ENCODE peak calls at places on chromosomes 1 and 21, in four cellular contexts. One of them, this sample, is unnamed.

GRCh38 chr1:225462429-225462713 is 34.5 kb upstream of the LBR start:
- DNase-seq in upper lobe of right lung: no peak
- DNase-seq in fibroblast of lung: no peak
- DNase-seq in hepatocyte: no peak
- DNase-seq in this sample: no peak

GRCh38 chr1:59596432-59596831 is 218.3 kb upstream of the HOOK1 start:
- DNase-seq in upper lobe of right lung: no peak
- DNase-seq in fibroblast of lung: peak
- DNase-seq in hepatocyte: peak
- DNase-seq in this sample: peak

GRCh38 chr1:230342019-230342418 is 84.1 kb downstream of the PGBD5 start:
- DNase-seq in upper lobe of right lung: no peak
- DNase-seq in fibroblast of lung: no peak
- DNase-seq in hepatocyte: no peak
- DNase-seq in this sample: no peak

GRCh38 chr1:220093361-220094015 is 444 bp upstream of the IARS2 start:
- DNase-seq in upper lobe of right lung: no peak
- DNase-seq in fibroblast of lung: no peak
- DNase-seq in hepatocyte: no peak
- DNase-seq in this sample: no peak

GRCh38 chr1:87200875-87201638 is 127.6 kb upstream of the LMO4 start:
- DNase-seq in upper lobe of right lung: no peak
- DNase-seq in fibroblast of lung: no peak
- DNase-seq in hepatocyte: peak
- DNase-seq in this sample: no peak

GRCh38 chr1:11286735-11287410 is 13.9 kb downstream of the UBIAD1 start:
- DNase-seq in upper lobe of right lung: no peak
- DNase-seq in fibroblast of lung: peak
- DNase-seq in hepatocyte: no peak
- DNase-seq in this sample: no peak

GRCh38 chr1:90143522-90144050 is 148.7 kb downstream of the ZNF326 start:
- DNase-seq in upper lobe of right lung: no peak
- DNase-seq in fibroblast of lung: no peak
- DNase-seq in hepatocyte: no peak
- DNase-seq in this sample: no peak

GRCh38 chr1:108615544-108615943 is 45.3 kb downstream of the HENMT1 start:
- DNase-seq in upper lobe of right lung: no peak
- DNase-seq in fibroblast of lung: no peak
- DNase-seq in hepatocyte: no peak
- DNase-seq in this sample: no peak

GRCh38 chr1:81596341-81596740 is 204.4 kb upstream of the ADGRL2 start:
- DNase-seq in upper lobe of right lung: no peak
- DNase-seq in fibroblast of lung: no peak
- DNase-seq in hepatocyte: no peak
- DNase-seq in this sample: no peak

GRCh38 chr1:201769966-201770365 is 59.0 kb upstream of the IPO9 start:
- DNase-seq in upper lobe of right lung: no peak
- DNase-seq in fibroblast of lung: peak
- DNase-seq in hepatocyte: no peak
- DNase-seq in this sample: peak

GRCh38 chr21:40595806-40596205 is 251.2 kb downstream of the DSCAM start:
- DNase-seq in upper lobe of right lung: no peak
- DNase-seq in fibroblast of lung: no peak
- DNase-seq in hepatocyte: no peak
- DNase-seq in this sample: peak

GRCh38 chr1:48469616-48470500 is 2.1 kb downstream of the SPATA6 start:
- DNase-seq in upper lobe of right lung: peak
- DNase-seq in fibroblast of lung: peak
- DNase-seq in hepatocyte: peak
- DNase-seq in this sample: peak

GRCh38 chr1:19772053-19772452 is 27.7 kb downstream of the TMCO4 start:
- DNase-seq in upper lobe of right lung: no peak
- DNase-seq in fibroblast of lung: no peak
- DNase-seq in hepatocyte: no peak
- DNase-seq in this sample: no peak

GRCh38 chr1:24416666-24417391 is 1.2 kb downstream of the NIPAL3 start:
- DNase-seq in upper lobe of right lung: no peak
- DNase-seq in fibroblast of lung: peak
- DNase-seq in hepatocyte: peak
- DNase-seq in this sample: peak

GRCh38 chr1:47229884-47230691 is 1.9 kb downstream of the TAL1 start:
- DNase-seq in upper lobe of right lung: no peak
- DNase-seq in fibroblast of lung: peak
- DNase-seq in hepatocyte: no peak
- DNase-seq in this sample: no peak

GRCh38 chr1:21100496-21100895 is 76.2 kb downstream of the EIF4G3 start:
- DNase-seq in upper lobe of right lung: no peak
- DNase-seq in fibroblast of lung: peak
- DNase-seq in hepatocyte: no peak
- DNase-seq in this sample: no peak

GRCh38 chr1:173717238-173717637 is 2.5 kb downstream of the KLHL20 start:
- DNase-seq in upper lobe of right lung: no peak
- DNase-seq in fibroblast of lung: no peak
- DNase-seq in hepatocyte: peak
- DNase-seq in this sample: no peak

DNA sequence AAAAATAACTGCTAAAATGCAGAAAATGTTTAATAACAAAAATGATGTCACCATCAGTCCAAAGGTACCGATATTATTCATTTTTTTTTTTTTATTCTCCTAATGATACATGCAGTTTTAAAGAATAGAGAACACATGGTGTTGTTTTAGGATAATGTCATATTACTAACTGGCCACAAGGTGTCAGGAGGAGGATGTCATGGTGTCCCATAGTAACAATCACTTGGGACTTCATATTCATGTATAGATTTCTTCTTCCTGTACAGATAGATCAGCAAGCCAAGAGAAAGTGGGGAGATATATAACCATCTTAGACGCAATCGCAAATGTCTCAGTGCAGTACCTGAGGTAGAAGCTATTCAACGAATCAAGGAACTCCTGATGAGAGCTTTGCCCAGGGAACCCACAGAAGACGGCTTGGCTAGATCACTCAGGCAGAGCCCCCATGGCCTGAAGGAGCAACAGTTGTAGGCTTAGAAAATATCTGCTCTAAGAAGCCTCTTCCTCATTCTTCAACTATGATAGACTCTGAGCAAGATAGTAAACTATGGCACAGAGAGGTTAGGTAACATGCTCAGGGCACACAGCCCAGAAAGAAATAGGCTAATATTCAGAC is 12.3 kb downstream of the OR2T11 start:
- DNase-seq in upper lobe of right lung: no peak
- DNase-seq in fibroblast of lung: peak
- DNase-seq in hepatocyte: no peak
- DNase-seq in this sample: peak
- TF ChIP-seq CTCF in upper lobe of right lung: peak
- TF ChIP-seq CTCF in fibroblast of lung: peak
- TF ChIP-seq CTCF in hepatocyte: peak
- TF ChIP-seq CTCF in this sample: peak

GRCh38 chr1:184164529-184164928 is 113.0 kb downstream of the TSEN15 start:
- DNase-seq in upper lobe of right lung: no peak
- DNase-seq in fibroblast of lung: no peak
- DNase-seq in hepatocyte: no peak
- DNase-seq in this sample: no peak
- TF ChIP-seq CTCF in upper lobe of right lung: no peak
- TF ChIP-seq CTCF in fibroblast of lung: no peak
- TF ChIP-seq CTCF in hepatocyte: no peak
- TF ChIP-seq CTCF in this sample: no peak

GRCh38 chr1:115035652-115036051 is 6.0 kb downstream of the TSHB start:
- DNase-seq in upper lobe of right lung: no peak
- DNase-seq in fibroblast of lung: no peak
- DNase-seq in hepatocyte: no peak
- DNase-seq in this sample: no peak

GRCh38 chr1:115041654-115042053 is 12.0 kb downstream of the TSHB start:
- DNase-seq in upper lobe of right lung: no peak
- DNase-seq in fibroblast of lung: no peak
- DNase-seq in hepatocyte: peak
- DNase-seq in this sample: peak

GRCh38 chr1:115036814-115037535 is 7.3 kb downstream of the TSHB start:
- DNase-seq in upper lobe of right lung: no peak
- DNase-seq in fibroblast of lung: no peak
- DNase-seq in hepatocyte: peak
- DNase-seq in this sample: no peak

GRCh38 chr1:115040501-115040900 is 10.9 kb downstream of the TSHB start:
- DNase-seq in upper lobe of right lung: no peak
- DNase-seq in fibroblast of lung: no peak
- DNase-seq in hepatocyte: no peak
- DNase-seq in this sample: no peak
- TF ChIP-seq CTCF in upper lobe of right lung: no peak
- TF ChIP-seq CTCF in fibroblast of lung: no peak
- TF ChIP-seq CTCF in hepatocyte: no peak
- TF ChIP-seq CTCF in this sample: peak

DNA sequence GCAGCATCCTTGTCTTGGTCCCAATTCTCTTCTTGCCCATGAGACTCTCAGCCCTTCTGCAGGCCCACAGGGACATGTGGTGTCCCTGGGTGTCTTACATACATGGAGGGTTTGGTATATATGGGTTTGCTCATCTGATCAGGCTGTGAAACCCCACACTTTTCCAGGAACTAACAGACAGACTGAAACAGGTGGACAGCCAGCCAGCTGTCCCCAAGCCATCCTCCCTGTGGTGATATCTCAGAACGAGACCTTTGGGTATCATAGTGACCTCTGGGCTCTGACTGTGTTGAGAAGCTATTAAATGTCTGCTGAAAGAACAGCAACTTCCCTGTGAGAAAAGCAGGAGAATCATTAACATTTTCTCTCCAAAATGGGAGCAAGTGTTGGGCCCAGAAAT is 115.5 kb upstream of the PAXBP1 start:
- DNase-seq in upper lobe of right lung: no peak
- DNase-seq in fibroblast of lung: no peak
- DNase-seq in hepatocyte: no peak
- DNase-seq in this sample: no peak
- TF ChIP-seq CTCF in upper lobe of right lung: no peak
- TF ChIP-seq CTCF in fibroblast of lung: no peak
- TF ChIP-seq CTCF in hepatocyte: no peak
- TF ChIP-seq CTCF in this sample: no peak

GRCh38 chr1:41758904-41759548 is 159.7 kb downstream of the HIVEP3 start:
- DNase-seq in upper lobe of right lung: no peak
- DNase-seq in fibroblast of lung: peak
- DNase-seq in hepatocyte: no peak
- DNase-seq in this sample: peak

GRCh38 chr1:41765109-41765655 is 153.5 kb downstream of the HIVEP3 start:
- DNase-seq in upper lobe of right lung: no peak
- DNase-seq in fibroblast of lung: no peak
- DNase-seq in hepatocyte: no peak
- DNase-seq in this sample: no peak

GRCh38 chr1:41764608-41765007 is 154.1 kb downstream of the HIVEP3 start:
- DNase-seq in upper lobe of right lung: no peak
- DNase-seq in fibroblast of lung: no peak
- DNase-seq in hepatocyte: no peak
- DNase-seq in this sample: no peak

GRCh38 chr1:41762777-41763176 is 155.9 kb downstream of the HIVEP3 start:
- DNase-seq in upper lobe of right lung: no peak
- DNase-seq in fibroblast of lung: no peak
- DNase-seq in hepatocyte: no peak
- DNase-seq in this sample: no peak

DNA sequence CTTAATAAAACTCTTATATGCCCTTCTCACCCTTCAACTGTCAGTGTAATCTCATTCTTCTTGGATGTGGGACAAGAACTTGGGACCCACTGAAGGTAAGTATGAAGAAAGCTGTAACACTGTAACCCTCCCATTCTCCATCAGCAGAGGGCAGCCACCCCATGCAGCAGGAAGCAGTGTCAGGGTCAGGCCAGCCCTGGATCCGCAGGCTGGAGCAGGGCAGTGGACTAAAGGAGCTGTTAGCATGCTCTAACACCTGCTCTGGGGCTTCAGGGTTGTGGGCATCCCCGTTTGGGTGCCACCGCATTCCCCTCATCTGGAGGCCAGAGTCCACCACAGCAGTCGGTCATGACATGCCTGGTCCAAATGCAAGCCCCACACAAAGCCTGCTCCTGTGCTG is 156.5 kb downstream of the HIVEP3 start:
- DNase-seq in upper lobe of right lung: no peak
- DNase-seq in fibroblast of lung: no peak
- DNase-seq in hepatocyte: no peak
- DNase-seq in this sample: no peak
- TF ChIP-seq CTCF in upper lobe of right lung: no peak
- TF ChIP-seq CTCF in fibroblast of lung: no peak
- TF ChIP-seq CTCF in hepatocyte: no peak
- TF ChIP-seq CTCF in this sample: no peak

DNA sequence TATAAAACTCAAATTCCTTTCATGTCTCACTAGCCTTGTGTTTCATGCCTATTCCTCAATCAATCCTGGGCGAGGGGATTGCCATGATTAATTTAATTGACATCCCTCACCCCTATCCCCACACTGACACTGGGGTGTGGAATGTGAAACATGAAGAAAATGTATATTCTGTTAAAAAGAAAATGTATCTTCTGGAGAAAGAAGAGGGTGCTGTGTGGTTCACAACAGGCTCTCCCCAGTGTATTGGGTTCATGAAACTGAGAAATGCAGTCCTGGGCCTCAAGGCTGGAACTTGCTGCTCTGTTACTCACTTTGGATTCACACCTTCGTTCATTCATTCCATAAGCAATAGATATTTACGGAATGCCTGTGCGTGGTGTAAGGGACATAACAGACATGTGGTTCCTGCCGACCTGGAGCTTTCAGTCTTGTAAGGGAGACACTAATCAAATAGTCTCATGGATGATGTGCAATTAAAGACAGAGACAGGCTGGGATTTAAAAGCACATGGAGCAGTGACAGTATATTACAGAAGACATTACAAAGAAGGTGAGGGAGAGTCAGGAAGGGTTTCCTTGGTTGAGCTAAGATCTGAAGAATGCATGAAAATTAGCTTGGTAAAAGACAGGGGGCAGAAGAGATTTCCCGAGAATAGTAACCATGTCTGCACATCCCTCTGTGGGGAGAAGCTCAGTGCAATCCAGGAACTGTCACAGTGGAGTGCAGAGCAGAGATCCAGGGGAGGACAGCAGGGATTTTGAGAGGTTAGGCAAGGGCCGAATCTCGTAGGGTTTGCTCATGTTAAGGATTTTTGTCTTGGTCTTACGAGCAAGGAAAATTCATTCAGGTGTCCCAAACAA is 32.2 kb downstream of the SERTAD4 start:
- DNase-seq in upper lobe of right lung: no peak
- DNase-seq in fibroblast of lung: no peak
- DNase-seq in hepatocyte: peak
- DNase-seq in this sample: no peak
- TF ChIP-seq CTCF in upper lobe of right lung: peak
- TF ChIP-seq CTCF in fibroblast of lung: peak
- TF ChIP-seq CTCF in hepatocyte: peak
- TF ChIP-seq CTCF in this sample: no peak

GRCh38 chr1:3124246-3124645 is 55.2 kb downstream of the PRDM16 start:
- DNase-seq in upper lobe of right lung: no peak
- DNase-seq in fibroblast of lung: no peak
- DNase-seq in hepatocyte: no peak
- DNase-seq in this sample: no peak
- TF ChIP-seq CTCF in upper lobe of right lung: no peak
- TF ChIP-seq CTCF in fibroblast of lung: no peak
- TF ChIP-seq CTCF in hepatocyte: no peak
- TF ChIP-seq CTCF in this sample: no peak